ENCODE peak calls at places on chromosome 21, in seven cellular contexts. V is lower lobe of right lung; Z is choroid plexus epithelial cell; U is GM12865; K is lower leg skin; A is CD8-positive, alpha-beta T cell; H is heart right ventricle. L is an unnamed sample.

GRCh38 chr21:46322351-46323226 is 1.1 kb downstream of the C21orf58 start:
- DNase-seq in V (no peak), Z (peak), U (peak), K (no peak), A (no peak), H (no peak), L (no peak)

GRCh38 chr21:33978585-33978984 is 63.0 kb upstream of the ATP5PO start:
- DNase-seq in V (no peak), Z (no peak), U (no peak), K (no peak), A (no peak), H (no peak), L (no peak)

GRCh38 chr21:27674037-27674436 is 707.1 kb upstream of the ADAMTS5 start:
- DNase-seq in V (no peak), Z (peak), U (no peak), K (no peak), A (no peak), H (no peak), L (no peak)

GRCh38 chr21:44736291-44737004 is 25.1 kb upstream of the TSPEAR start:
- DNase-seq in V (no peak), Z (no peak), U (no peak), K (no peak), A (no peak), H (no peak), L (no peak)

GRCh38 chr21:26060335-26061115 is 110.0 kb downstream of the APP start:
- DNase-seq in V (no peak), Z (no peak), U (no peak), K (no peak), A (no peak), H (no peak), L (no peak)

GRCh38 chr21:46071082-46071481 is 26.8 kb upstream of the COL6A2 start:
- DNase-seq in V (peak), Z (no peak), U (no peak), K (peak), A (no peak), H (no peak), L (peak)

GRCh38 chr21:20789696-20790095 is 208.5 kb upstream of the NCAM2 start:
- DNase-seq in V (no peak), Z (peak), U (no peak), K (no peak), A (no peak), H (no peak), L (no peak)

GRCh38 chr21:45078877-45079281 is 4.5 kb downstream of the ADARB1 start:
- DNase-seq in V (no peak), Z (peak), U (peak), K (no peak), A (peak), H (no peak), L (no peak)

GRCh38 chr21:40245021-40245420 is 377.8 kb downstream of the PCP4 start:
- DNase-seq in V (no peak), Z (no peak), U (no peak), K (no peak), A (no peak), H (no peak), L (no peak)

GRCh38 chr21:25916226-25916625 is 181.5 kb downstream of the GABPA start:
- DNase-seq in V (no peak), Z (no peak), U (no peak), K (no peak), A (no peak), H (no peak), L (no peak)

GRCh38 chr21:45335761-45336534 is 48.3 kb upstream of the POFUT2 start:
- DNase-seq in V (peak), Z (no peak), U (no peak), K (no peak), A (no peak), H (peak), L (no peak)

GRCh38 chr21:41597227-41597626 is 89.3 kb upstream of the TMPRSS2 start:
- DNase-seq in V (no peak), Z (no peak), U (no peak), K (no peak), A (no peak), H (no peak), L (no peak)

GRCh38 chr21:15063821-15064575 is 802 bp downstream of the NRIP1 start:
- DNase-seq in V (peak), Z (peak), U (no peak), K (peak), A (no peak), H (peak), L (peak)

GRCh38 chr21:45156459-45156858 is 82.1 kb downstream of the ADARB1 start:
- DNase-seq in V (no peak), Z (no peak), U (no peak), K (no peak), A (no peak), H (no peak), L (no peak)

GRCh38 chr21:39348040-39348354 is 891 bp downstream of the HMGN1 start:
- DNase-seq in V (no peak), Z (no peak), U (no peak), K (no peak), A (no peak), H (no peak), L (no peak)

GRCh38 chr21:25985990-25986389 is 184.6 kb downstream of the APP start:
- DNase-seq in V (no peak), Z (no peak), U (no peak), K (no peak), A (no peak), H (no peak), L (no peak)

GRCh38 chr21:14736672-14737071 is 190.6 kb upstream of the SAMSN1 start:
- DNase-seq in V (no peak), Z (no peak), U (no peak), K (no peak), A (no peak), H (no peak), L (no peak)

GRCh38 chr21:46545363-46545762 is 59.5 kb downstream of the S100B start:
- DNase-seq in V (no peak), Z (no peak), U (no peak), K (no peak), A (no peak), H (no peak), L (no peak)

GRCh38 chr21:35395728-35396127 is 346.6 kb upstream of the RUNX1 start:
- DNase-seq in V (no peak), Z (peak), U (no peak), K (no peak), A (no peak), H (no peak), L (no peak)

GRCh38 chr21:28588997-28589396 is 403.7 kb downstream of the LTN1 start:
- DNase-seq in V (no peak), Z (no peak), U (no peak), K (no peak), A (no peak), H (no peak), L (no peak)

GRCh38 chr21:44872266-44872567 is 1.3 kb downstream of the PTTG1IP start:
- DNase-seq in V (no peak), Z (no peak), U (no peak), K (no peak), A (no peak), H (no peak), L (no peak)

GRCh38 chr21:26171310-26172100 is 935 bp upstream of the APP start:
- DNase-seq in V (no peak), Z (no peak), U (no peak), K (no peak), A (no peak), H (no peak), L (no peak)

GRCh38 chr21:8989261-8989882 is 1532.0 kb upstream of the TPTE start:
- DNase-seq in V (no peak), Z (no peak), U (no peak), K (no peak), A (no peak), H (no peak), L (no peak)

GRCh38 chr21:25862596-25862995 is 127.8 kb downstream of the GABPA start:
- DNase-seq in V (no peak), Z (peak), U (peak), K (no peak), A (no peak), H (no peak), L (no peak)

GRCh38 chr21:27429612-27430361 is 462.9 kb upstream of the ADAMTS5 start:
- DNase-seq in V (no peak), Z (peak), U (no peak), K (no peak), A (no peak), H (no peak), L (no peak)

GRCh38 chr21:15097580-15097979 is 32.8 kb upstream of the NRIP1 start:
- DNase-seq in V (no peak), Z (no peak), U (no peak), K (no peak), A (no peak), H (no peak), L (no peak)

GRCh38 chr21:35062016-35062415 is 12.9 kb upstream of the RUNX1 start:
- DNase-seq in V (no peak), Z (no peak), U (no peak), K (no peak), A (no peak), H (no peak), L (no peak)

GRCh38 chr21:28018741-28019669 is 973.7 kb downstream of the LTN1 start:
- DNase-seq in V (no peak), Z (peak), U (peak), K (no peak), A (peak), H (peak), L (no peak)

GRCh38 chr21:18384771-18385170 is 18.8 kb downstream of the TMPRSS15 start:
- DNase-seq in V (no peak), Z (peak), U (peak), K (no peak), A (no peak), H (no peak), L (no peak)
- TF ChIP-seq CTCF in V (peak), Z (peak), U (peak), K (no peak), A (no peak), H (peak), L (peak)

DNA sequence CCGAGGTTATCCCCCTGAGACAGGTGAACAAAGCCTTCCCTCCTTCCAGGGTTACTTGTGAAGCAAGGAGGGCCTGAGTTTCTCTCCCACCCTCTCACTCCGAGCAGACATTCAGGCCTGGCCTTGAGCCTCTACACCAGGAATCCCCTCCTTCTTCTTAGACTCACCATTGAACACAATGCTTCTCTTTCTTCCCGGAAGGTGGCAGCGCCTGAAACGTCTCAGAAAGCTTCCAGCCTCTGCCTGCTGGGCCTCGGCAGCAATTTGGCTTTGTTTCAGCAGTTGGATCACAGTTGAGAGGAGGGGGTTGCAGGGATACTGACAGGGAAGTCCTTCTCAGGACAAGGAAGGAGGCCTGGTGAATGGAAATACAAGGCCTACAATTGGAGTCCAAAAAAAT is 6.3 kb downstream of the CLDN8 start:
- DNase-seq in V (no peak), Z (peak), U (no peak), K (no peak), A (no peak), H (no peak), L (no peak)
- TF ChIP-seq CTCF in V (no peak), Z (peak), U (no peak), K (no peak), A (no peak), H (no peak), L (no peak)

GRCh38 chr21:42848932-42849758 is 30.2 kb downstream of the WDR4 start:
- DNase-seq in V (peak), Z (no peak), U (no peak), K (no peak), A (no peak), H (no peak), L (no peak)
- TF ChIP-seq CTCF in V (no peak), Z (no peak), U (no peak), K (no peak), A (no peak), H (no peak), L (no peak)

DNA sequence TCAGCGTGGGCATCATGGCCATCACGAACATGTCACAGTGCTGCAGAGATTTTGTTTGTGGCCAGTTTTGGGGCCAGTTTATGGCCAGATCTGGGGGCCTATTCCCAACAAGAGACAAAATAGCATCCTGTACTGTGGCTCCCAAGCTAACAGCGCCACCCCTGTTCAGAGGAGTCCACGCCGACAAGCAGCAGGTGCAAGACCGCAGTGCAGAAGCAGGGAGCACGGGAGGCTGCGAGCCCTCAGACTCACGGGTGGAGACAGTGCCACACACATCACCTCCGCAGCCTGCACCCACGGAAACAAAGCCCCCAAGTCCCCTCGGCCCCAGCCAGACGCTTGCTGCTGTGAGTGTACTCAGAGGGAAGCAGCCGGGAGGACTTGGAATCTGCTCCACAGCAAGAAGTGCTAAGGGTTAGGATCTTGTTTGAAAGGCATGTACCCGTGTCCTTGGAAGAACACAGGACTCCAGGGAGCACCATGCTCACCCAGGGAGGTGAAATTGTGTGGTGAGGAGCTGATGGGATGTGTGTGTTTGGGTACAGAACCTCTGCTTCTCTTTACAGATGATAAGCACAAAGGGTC is 7.1 kb downstream of the TCP10L start:
- DNase-seq in V (no peak), Z (peak), U (no peak), K (no peak), A (peak), H (no peak), L (no peak)
- TF ChIP-seq CTCF in V (no peak), Z (peak), U (no peak), K (no peak), A (no peak), H (no peak), L (no peak)

GRCh38 chr21:16193758-16194606 is 464.2 kb downstream of the USP25 start:
- DNase-seq in V (peak), Z (peak), U (peak), K (peak), A (no peak), H (peak), L (no peak)
- TF ChIP-seq CTCF in V (no peak), Z (peak), U (no peak), K (no peak), A (no peak), H (peak), L (no peak)

DNA sequence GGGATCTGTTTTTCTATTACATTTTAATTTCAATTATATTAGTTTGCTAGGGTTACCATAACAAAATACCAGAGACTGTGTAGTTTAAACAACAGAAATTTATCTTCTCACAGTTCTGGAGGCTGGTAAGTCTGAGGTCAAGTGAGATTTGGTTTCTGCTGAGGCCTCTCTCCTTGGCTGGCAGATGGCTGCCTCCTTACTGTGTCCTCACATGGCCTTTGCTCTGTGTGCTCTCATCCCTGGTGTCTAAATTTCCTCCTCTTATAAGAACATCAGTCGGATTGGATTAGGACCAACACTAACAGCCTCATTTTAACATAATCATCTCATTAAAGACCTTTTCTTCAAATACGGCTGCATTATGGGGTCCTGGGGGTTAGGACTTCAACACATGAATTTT is 195.2 kb upstream of the CHODL start:
- DNase-seq in V (no peak), Z (no peak), U (no peak), K (no peak), A (no peak), H (no peak), L (no peak)
- TF ChIP-seq CTCF in V (no peak), Z (no peak), U (no peak), K (no peak), A (no peak), H (no peak), L (no peak)

GRCh38 chr21:36929622-36930021 is 36.8 kb downstream of the HLCS start:
- DNase-seq in V (no peak), Z (peak), U (no peak), K (no peak), A (no peak), H (no peak), L (no peak)
- TF ChIP-seq CTCF in V (no peak), Z (peak), U (no peak), K (no peak), A (no peak), H (no peak), L (no peak)

DNA sequence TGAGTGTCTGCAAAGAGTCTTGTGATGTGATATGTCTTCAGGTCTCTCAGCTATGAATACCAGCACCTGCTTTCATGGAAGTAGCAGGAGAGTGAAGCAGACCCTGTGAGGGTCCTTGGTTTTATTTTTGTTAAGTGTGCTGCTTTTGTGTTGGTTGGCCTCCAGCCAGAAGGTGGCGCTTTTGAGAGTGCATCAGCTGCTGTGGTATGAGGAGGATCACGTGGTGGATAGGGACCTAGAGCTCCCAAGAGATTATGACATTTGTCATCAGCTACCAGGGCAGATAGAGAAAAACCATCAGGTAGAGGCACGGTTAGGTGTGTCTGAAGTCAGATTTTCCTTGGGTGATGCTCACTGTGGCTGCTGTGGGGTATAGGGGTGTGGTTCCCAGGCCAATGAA is 1232.1 kb downstream of the MRPL39 start:
- DNase-seq in V (no peak), Z (no peak), U (peak), K (no peak), A (no peak), H (no peak), L (no peak)
- TF ChIP-seq CTCF in V (no peak), Z (no peak), U (peak), K (no peak), A (no peak), H (no peak), L (no peak)

DNA sequence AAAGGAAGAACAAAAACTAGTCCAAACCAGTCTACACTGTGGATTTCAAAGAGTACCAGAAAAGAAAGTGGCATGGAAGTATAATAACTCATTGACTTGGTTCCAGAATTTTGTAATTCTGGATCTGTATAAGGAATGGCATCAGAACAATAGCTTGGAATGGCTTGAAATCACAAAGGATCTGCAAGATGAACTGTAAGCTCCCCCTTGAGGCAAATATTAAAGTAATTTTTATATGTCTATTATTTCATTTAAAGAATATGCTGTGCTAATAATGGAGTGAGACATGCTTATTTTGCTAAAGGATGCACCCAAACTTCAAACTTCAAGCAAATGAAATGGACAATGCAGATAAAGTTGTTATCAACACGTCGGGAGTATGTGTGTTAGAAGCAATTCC is 21.3 kb downstream of the CHODL start:
- DNase-seq in V (no peak), Z (peak), U (no peak), K (no peak), A (no peak), H (no peak), L (no peak)
- TF ChIP-seq CTCF in V (no peak), Z (peak), U (no peak), K (no peak), A (no peak), H (no peak), L (no peak)

DNA sequence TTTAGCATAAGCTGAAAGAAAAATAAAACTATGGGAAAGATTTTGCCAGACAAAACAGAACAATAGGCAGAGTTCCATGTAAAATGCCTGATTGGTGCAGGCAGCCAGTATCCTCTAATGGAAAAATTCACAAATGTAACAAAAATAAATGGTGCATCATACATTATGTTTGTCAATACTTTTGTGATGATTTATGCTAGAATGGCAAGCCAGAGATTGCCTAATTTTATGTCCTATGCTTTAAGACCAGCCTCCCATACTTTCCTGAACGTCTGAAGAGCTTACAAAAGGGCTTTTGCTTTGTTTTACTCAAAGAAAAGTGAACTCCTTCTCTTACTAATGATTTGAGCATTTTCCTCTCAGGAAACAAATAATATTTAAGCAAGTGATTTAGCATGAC is 81.5 kb upstream of the KCNJ15 start:
- DNase-seq in V (no peak), Z (no peak), U (no peak), K (no peak), A (no peak), H (no peak), L (no peak)
- TF ChIP-seq CTCF in V (no peak), Z (no peak), U (no peak), K (no peak), A (no peak), H (no peak), L (no peak)

L was measured in mesothelial cell of epicardium.